ENCODE peak calls at places on chromosome 12, in ten cellular contexts. C is Panc1, O is transverse colon, Q is stomach, R is HCT116, L is HepG2, S is vagina, F is prostate gland, Y is suprapubic skin, I is sigmoid colon. H is an unnamed sample.

GRCh38 chr12:70120970-70121369 is 122.3 kb upstream of the CNOT2 start:
- DNase-seq in Q (no peak), F (no peak), L (no peak), I (no peak), C (no peak), O (no peak), S (no peak), Y (no peak), R (no peak), H (no peak)

GRCh38 chr12:126362490-126362889 is 1297.3 kb downstream of the AACS start:
- DNase-seq in R (no peak), F (no peak), I (no peak), C (no peak), O (no peak), L (no peak), S (no peak), Q (no peak), Y (no peak), H (no peak)

GRCh38 chr12:98974767-98975381 is 329.8 kb downstream of the APAF1 start:
- DNase-seq in Y (no peak), R (no peak), O (no peak), I (no peak), F (no peak), S (no peak), L (no peak), Q (no peak), C (no peak), H (no peak)

GRCh38 chr12:6768385-6769002 is 2.3 kb downstream of the PTMS start:
- DNase-seq in Q (no peak), C (no peak), I (no peak), S (no peak), L (no peak), F (peak; percentile 52), Y (no peak), O (no peak), R (no peak), H (no peak)

GRCh38 chr12:108325549-108325948 is 13.6 kb downstream of the CMKLR1 start:
- DNase-seq in Q (no peak), I (no peak), C (no peak), L (no peak), S (no peak), Y (no peak), R (no peak), O (no peak), F (no peak), H (no peak)

GRCh38 chr12:43103866-43104265 is 448.1 kb downstream of the ADAMTS20 start:
- DNase-seq in S (no peak), L (no peak), C (no peak), I (no peak), Q (no peak), O (no peak), F (no peak), Y (no peak), R (no peak), H (no peak)

GRCh38 chr12:117063162-117063911 is 35.9 kb downstream of the TESC start:
- DNase-seq in C (no peak), Q (no peak), S (no peak), O (peak; percentile 33), L (no peak), R (no peak), F (no peak), Y (no peak), I (no peak), H (peak; percentile 99)

GRCh38 chr12:54750-55535 is 11.6 kb upstream of the IQSEC3 start:
- DNase-seq in L (no peak), S (peak; percentile 88), Q (no peak), Y (no peak), O (no peak), R (no peak), I (no peak), C (no peak), F (no peak), H (no peak)

GRCh38 chr12:54021432-54022013 is 6.7 kb upstream of the HOXC6 start:
- DNase-seq in Q (no peak), Y (no peak), C (no peak), F (no peak), R (no peak), I (no peak), L (no peak), O (no peak), S (no peak), H (no peak)

GRCh38 chr12:29552324-29552927 is 54.9 kb upstream of the OVCH1 start:
- DNase-seq in C (peak; percentile 33), S (no peak), R (peak; percentile 22), O (peak; percentile 69), F (peak; percentile 40), Y (no peak), Q (peak; percentile 74), L (peak; percentile 25), I (peak; percentile 74), H (peak; percentile 33)

GRCh38 chr12:80262372-80263170 is 163.2 kb downstream of the OTOGL start:
- DNase-seq in F (no peak), Y (no peak), R (no peak), L (no peak), Q (no peak), C (no peak), I (no peak), S (no peak), O (no peak), H (no peak)
- H3K27ac ChIP-seq in F (no peak overlapping the region), Y (no peak overlapping the region), R (no peak overlapping the region), L (no peak overlapping the region), Q (no peak overlapping the region), C (no peak overlapping the region), I (no peak overlapping the region), S (no peak overlapping the region), O (no peak overlapping the region), H (no peak overlapping the region)

GRCh38 chr12:63668028-63668799 is at the start of gene DPY19L2:
- DNase-seq in R (no peak), L (peak; percentile 1), Q (peak; percentile 43), S (peak; percentile 88), O (peak; percentile 36), C (no peak), Y (peak; percentile 68), I (peak; percentile 88), F (peak; percentile 78), H (peak; percentile 4)
- TF ChIP-seq POLR2AphosphoS5 in R (no peak), L (no peak), Q (no peak), S (peak; percentile 68), O (no peak), C (no peak), Y (no peak), I (peak; percentile 63), F (no peak), H (no peak)

DNA sequence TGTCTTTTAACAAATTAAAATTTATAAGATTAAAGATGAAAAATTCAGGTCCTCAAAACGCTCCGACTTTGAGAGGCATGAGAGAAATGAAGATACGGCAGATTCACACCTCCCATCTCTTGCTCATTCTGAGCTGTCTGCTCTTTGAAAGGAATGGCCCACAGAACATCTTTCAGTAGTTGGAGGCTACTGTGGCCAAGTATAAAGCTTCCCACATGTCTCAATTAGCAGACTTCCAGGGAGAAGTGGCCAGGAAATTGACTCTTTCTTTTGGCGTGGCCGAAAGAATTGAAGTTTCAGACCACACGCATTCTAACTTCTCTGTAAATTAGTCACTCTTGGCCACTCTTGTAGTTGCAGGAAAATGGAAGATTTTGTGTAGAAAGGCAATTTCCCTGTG is 129.2 kb downstream of the DIP2B start:
- DNase-seq in R (no peak), F (no peak), Q (no peak), O (no peak), C (no peak), I (no peak), L (no peak), Y (no peak), S (no peak), H (no peak)
- H3K27ac ChIP-seq in R (no peak overlapping the region), F (no peak overlapping the region), Q (peak overlapping the region; percentile 17), O (no peak overlapping the region), C (no peak overlapping the region), I (no peak overlapping the region), L (peak overlapping the region; percentile 7), Y (no peak overlapping the region), S (no peak overlapping the region), H (no peak overlapping the region)

GRCh38 chr12:95623554-95624170 is 72.4 kb upstream of the USP44 start:
- DNase-seq in S (no peak), C (no peak), L (peak; percentile 73), R (peak; percentile 66), F (peak; percentile 56), Y (no peak), O (peak; percentile 72), I (no peak), Q (peak; percentile 79), H (peak; percentile 34)
- TF ChIP-seq POLR2AphosphoS5 in S (no peak), C (no peak), L (no peak), R (no peak), F (peak; percentile 22), Y (no peak), O (no peak), I (no peak), Q (peak; percentile 75), H (no peak)

DNA sequence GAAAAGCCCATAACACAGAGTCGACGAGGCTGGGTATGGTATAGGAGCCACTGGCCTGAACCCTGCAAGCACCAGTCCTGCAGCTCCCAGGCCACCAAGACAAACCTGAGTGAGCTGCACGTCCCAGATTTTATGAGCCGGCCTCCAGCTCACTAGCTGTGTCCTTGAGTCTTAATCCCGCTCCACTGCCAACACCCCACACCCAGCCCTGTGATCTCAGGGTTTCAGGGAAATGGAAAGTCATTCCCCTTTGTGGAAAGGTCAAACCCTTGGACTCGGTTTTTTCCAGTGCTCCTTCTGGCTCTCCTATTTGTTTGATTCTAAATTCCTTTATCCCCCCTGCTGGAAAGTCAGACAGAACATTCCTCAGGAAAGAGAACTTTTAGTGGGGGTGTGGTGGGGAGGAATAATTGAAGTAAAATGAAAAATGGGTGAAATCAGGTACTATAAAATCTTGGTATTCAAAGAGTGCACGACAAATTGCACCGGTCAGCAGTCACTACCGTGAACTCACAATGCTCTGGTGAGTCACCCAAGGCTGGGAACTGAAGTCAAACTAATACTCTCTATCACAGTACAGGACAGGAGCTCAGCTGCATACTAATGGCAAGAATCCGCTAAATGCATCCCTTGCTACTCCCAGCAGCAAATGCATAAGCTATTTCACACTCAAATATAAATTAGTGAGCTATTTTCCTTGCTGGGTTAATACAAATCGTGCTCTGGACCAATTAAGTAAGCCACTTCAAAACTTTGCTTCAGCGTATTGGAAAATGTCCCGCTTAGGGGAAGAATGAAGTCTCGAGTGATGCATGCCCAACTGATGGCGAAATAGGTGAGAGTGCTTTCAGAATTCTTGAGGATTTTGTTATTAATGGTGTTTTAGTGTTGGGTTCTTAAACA is 9.0 kb downstream of the PITPNM2 start:
- DNase-seq in Q (peak; percentile 64), S (peak; percentile 87), C (peak; percentile 28), R (peak; percentile 33), Y (peak; percentile 64), I (peak; percentile 85), F (no peak), O (peak; percentile 84), L (peak; percentile 87), H (no peak)
- H3K27ac ChIP-seq in Q (peak overlapping the region; percentile 87), S (peak overlapping the region; percentile 78), C (peak overlapping the region; percentile 89), R (peak overlapping the region; percentile 86), Y (peak overlapping the region; percentile 73), I (peak overlapping the region; percentile 83), F (peak overlapping the region; percentile 61), O (peak overlapping the region; percentile 90), L (peak overlapping the region; percentile 97), H (no peak overlapping the region)

DNA sequence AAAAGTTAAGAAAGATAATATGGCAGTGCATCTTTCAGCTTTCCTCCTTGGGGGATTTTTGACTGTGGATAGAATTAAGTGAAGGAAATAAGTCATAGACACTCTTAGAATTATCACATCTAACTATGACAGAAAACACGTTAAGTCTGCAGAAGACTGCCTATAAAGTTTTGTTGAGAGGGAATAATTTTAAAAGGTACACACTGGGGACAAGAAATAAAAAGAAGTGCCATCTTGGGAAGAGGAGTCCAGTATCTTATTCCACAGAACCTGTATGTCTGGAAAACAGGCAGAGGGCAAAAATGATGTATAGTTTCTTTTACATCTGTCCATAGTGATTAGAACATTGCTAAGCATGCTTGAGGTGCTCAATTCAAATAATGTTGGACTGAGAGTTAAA is 80.7 kb downstream of the IGF1 start:
- DNase-seq in C (no peak), L (no peak), R (no peak), O (no peak), S (no peak), Q (no peak), I (no peak), F (no peak), Y (no peak), H (no peak)
- TF ChIP-seq POLR2AphosphoS5 in C (no peak), L (no peak), R (no peak), O (no peak), S (no peak), Q (no peak), I (no peak), F (no peak), Y (no peak), H (no peak)